ENCODE peak calls at places on chromosomes 12 and 14, in nine cellular contexts. Q is NCI-H1092; M is stimulated activated CD8-positive, alpha-beta memory T cell treated with anti-CD3 and anti-CD28 coated beads, Interleukin-4, amount 100 ng/mL, for 1 hour; Y is EH; S is uterus; N is cardiac muscle cell; J is islet precursor cell; P is foreskin fibroblast; V is activated T-helper 1 cell treated with Interleukin-2 at 50 U/mL for 16 hours. E is an unnamed sample.
A peak's percentile ranks its signal among the peaks of the same experiment; 100 is the strongest.

GRCh38 chr12:41368006-41368405 is 179.9 kb downstream of the PDZRN4 start:
- DNase-seq in Q (no peak), M (no peak), Y (peak; percentile 17), S (no peak), N (no peak), J (no peak), P (no peak), V (no peak), E (no peak)

GRCh38 chr12:121144416-121144914 is 11.8 kb downstream of the P2RX7 start:
- DNase-seq in Q (no peak), M (no peak), Y (peak; percentile 13), S (no peak), N (no peak), J (no peak), P (peak; percentile 38), V (no peak), E (no peak)

GRCh38 chr12:94570161-94570560 is 80.2 kb downstream of the TMCC3 start:
- DNase-seq in Q (no peak), M (no peak), Y (peak; percentile 7), S (no peak), N (no peak), J (peak; percentile 19), P (peak; percentile 20), V (no peak), E (no peak)

GRCh38 chr12:67318786-67319185 is 49.6 kb downstream of the CAND1 start:
- DNase-seq in Q (no peak), M (no peak), Y (no peak), S (no peak), N (no peak), J (no peak), P (no peak), V (no peak), E (no peak)

GRCh38 chr14:34713681-34714319 is 593 bp downstream of the CFL2 start:
- DNase-seq in Q (no peak), M (no peak), Y (peak; percentile 92), S (peak; percentile 61), N (peak; percentile 38), J (no peak), P (peak; percentile 76), V (no peak), E (no peak)

GRCh38 chr12:119178544-119179334 is at the start of gene HSPB8:
- DNase-seq in Q (no peak), M (no peak), Y (peak; percentile 94), S (peak; percentile 94), N (peak; percentile 98), J (peak; percentile 99), P (peak; percentile 35), V (no peak), E (no peak)

GRCh38 chr14:38404616-38405015 is 148.7 kb upstream of the CLEC14A start:
- DNase-seq in Q (no peak), M (no peak), Y (peak; percentile 81), S (no peak), N (no peak), J (no peak), P (no peak), V (no peak), E (no peak)

GRCh38 chr12:1936406-1937320 is 18.2 kb upstream of the CACNA2D4 start:
- DNase-seq in Q (peak; percentile 79), M (no peak), Y (peak; percentile 78), S (peak; percentile 60), N (no peak), J (peak; percentile 52), P (peak; percentile 54), V (no peak), E (no peak)

GRCh38 chr12:12070674-12071661 is at the start of gene BCL2L14:
- DNase-seq in Q (no peak), M (no peak), Y (peak; percentile 35), S (no peak), N (no peak), J (no peak), P (no peak), V (no peak), E (no peak)

GRCh38 chr12:94599189-94599588 is 51.2 kb downstream of the TMCC3 start:
- DNase-seq in Q (no peak), M (no peak), Y (no peak), S (no peak), N (no peak), J (no peak), P (no peak), V (no peak), E (no peak)

GRCh38 chr12:42020226-42020625 is 124.4 kb downstream of the GXYLT1 start:
- DNase-seq in Q (no peak), M (no peak), Y (no peak), S (no peak), N (no peak), J (no peak), P (no peak), V (no peak), E (no peak)

GRCh38 chr12:106358410-106359241 is 1.1 kb downstream of the POLR3B start:
- DNase-seq in Q (no peak), M (no peak), Y (peak; percentile 85), S (no peak), N (no peak), J (no peak), P (peak; percentile 38), V (no peak), E (no peak)

GRCh38 chr14:79659995-79660975 is 551.0 kb downstream of the DIO2 start:
- DNase-seq in Q (no peak), M (no peak), Y (no peak), S (no peak), N (no peak), J (no peak), P (no peak), V (no peak), E (peak; percentile 61)

GRCh38 chr14:104735830-104736642 is 12.0 kb downstream of the ADSS1 start:
- DNase-seq in Q (no peak), M (no peak), Y (peak; percentile 87), S (peak; percentile 80), N (no peak), J (no peak), P (peak; percentile 96), V (no peak), E (no peak)

GRCh38 chr12:108875682-108876361 is 4.1 kb upstream of the DAO start:
- DNase-seq in Q (no peak), M (no peak), Y (no peak), S (no peak), N (no peak), J (no peak), P (no peak), V (no peak), E (no peak)

GRCh38 chr12:1828863-1829262 is 8.5 kb downstream of the LRTM2 start:
- DNase-seq in Q (no peak), M (no peak), Y (no peak), S (no peak), N (peak; percentile 70), J (no peak), P (no peak), V (no peak), E (no peak)

GRCh38 chr14:76977793-76978730 is 50.4 kb downstream of the IRF2BPL start:
- DNase-seq in Q (no peak), M (peak; percentile 63), Y (peak; percentile 62), S (peak; percentile 83), N (no peak), J (peak; percentile 89), P (peak; percentile 82), V (peak; percentile 42), E (no peak)

GRCh38 chr12:59624732-59625455 is 29.1 kb downstream of the SLC16A7 start:
- DNase-seq in Q (no peak), M (no peak), Y (no peak), S (no peak), N (no peak), J (no peak), P (no peak), V (no peak), E (no peak)

GRCh38 chr12:24776856-24777255 is 172.0 kb downstream of the BCAT1 start:
- DNase-seq in Q (no peak), M (no peak), Y (peak; percentile 60), S (no peak), N (no peak), J (no peak), P (no peak), V (no peak), E (no peak)

GRCh38 chr14:104998801-104999200 is 13.2 kb downstream of the CLBA1 start:
- DNase-seq in Q (peak; percentile 75), M (no peak), Y (no peak), S (no peak), N (no peak), J (no peak), P (no peak), V (no peak), E (no peak)

GRCh38 chr12:79252358-79253075 is 387.9 kb downstream of the SYT1 start:
- DNase-seq in Q (no peak), M (no peak), Y (no peak), S (no peak), N (no peak), J (no peak), P (no peak), V (no peak), E (no peak)

GRCh38 chr12:8917751-8918150 is 3.4 kb downstream of the PHC1 start:
- DNase-seq in Q (no peak), M (no peak), Y (peak; percentile 7), S (no peak), N (no peak), J (no peak), P (no peak), V (no peak), E (no peak)

GRCh38 chr12:56645201-56645716 is 525 bp downstream of the ATP5F1B start:
- DNase-seq in Q (no peak), M (no peak), Y (peak; percentile 26), S (no peak), N (peak; percentile 21), J (peak; percentile 57), P (no peak), V (no peak), E (no peak)

GRCh38 chr14:74763803-74764531 is 851 bp downstream of the YLPM1 start:
- DNase-seq in Q (peak; percentile 50), M (no peak), Y (peak; percentile 36), S (peak; percentile 28), N (peak; percentile 22), J (peak; percentile 63), P (no peak), V (no peak), E (no peak)

E was measured in NCI-H524 treated with DMSO at 0.1 percent for 48 hours.